ENCODE peak calls at places on chromosome 3, in six cellular contexts. One of them, this sample, is unnamed.

GRCh38 chr3:49647741-49648140 is 26.4 kb upstream of the APEH start:
- DNase-seq in activated CD8-positive, alpha-beta T cell treated with anti-CD3 and anti-CD28 coated beads for 36 hours: no peak
- DNase-seq in activated B cell treated with CpG ODN at 0.5 μM for 24 hours: no peak
- DNase-seq in astrocyte: no peak
- DNase-seq in uterus: no peak
- DNase-seq in psoas muscle: no peak
- DNase-seq in this sample: no peak

GRCh38 chr3:50189274-50189673 is 2.1 kb upstream of the GNAT1 start:
- DNase-seq in activated CD8-positive, alpha-beta T cell treated with anti-CD3 and anti-CD28 coated beads for 36 hours: peak; percentile 76
- DNase-seq in activated B cell treated with CpG ODN at 0.5 μM for 24 hours: no peak
- DNase-seq in astrocyte: peak; percentile 60
- DNase-seq in uterus: peak; percentile 80
- DNase-seq in psoas muscle: peak; percentile 70
- DNase-seq in this sample: no peak

GRCh38 chr3:135145581-135145980 is 350.5 kb downstream of the EPHB1 start:
- DNase-seq in activated CD8-positive, alpha-beta T cell treated with anti-CD3 and anti-CD28 coated beads for 36 hours: no peak
- DNase-seq in activated B cell treated with CpG ODN at 0.5 μM for 24 hours: no peak
- DNase-seq in astrocyte: no peak
- DNase-seq in uterus: no peak
- DNase-seq in psoas muscle: no peak
- DNase-seq in this sample: no peak

GRCh38 chr3:124850633-124851032 is 36.5 kb downstream of the ITGB5 start:
- DNase-seq in activated CD8-positive, alpha-beta T cell treated with anti-CD3 and anti-CD28 coated beads for 36 hours: no peak
- DNase-seq in activated B cell treated with CpG ODN at 0.5 μM for 24 hours: no peak
- DNase-seq in astrocyte: peak; percentile 74
- DNase-seq in uterus: no peak
- DNase-seq in psoas muscle: peak; percentile 51
- DNase-seq in this sample: no peak

GRCh38 chr3:13393427-13394360 is 26.4 kb downstream of the NUP210 start:
- DNase-seq in activated CD8-positive, alpha-beta T cell treated with anti-CD3 and anti-CD28 coated beads for 36 hours: no peak
- DNase-seq in activated B cell treated with CpG ODN at 0.5 μM for 24 hours: no peak
- DNase-seq in astrocyte: no peak
- DNase-seq in uterus: no peak
- DNase-seq in psoas muscle: no peak
- DNase-seq in this sample: no peak

GRCh38 chr3:55571913-55572312 is 84.8 kb upstream of the WNT5A start:
- DNase-seq in activated CD8-positive, alpha-beta T cell treated with anti-CD3 and anti-CD28 coated beads for 36 hours: no peak
- DNase-seq in activated B cell treated with CpG ODN at 0.5 μM for 24 hours: no peak
- DNase-seq in astrocyte: peak; percentile 18
- DNase-seq in uterus: no peak
- DNase-seq in psoas muscle: peak; percentile 22
- DNase-seq in this sample: no peak

GRCh38 chr3:119700269-119700919 is 2.4 kb upstream of the CFAP91 start:
- DNase-seq in activated CD8-positive, alpha-beta T cell treated with anti-CD3 and anti-CD28 coated beads for 36 hours: peak; percentile 54
- DNase-seq in activated B cell treated with CpG ODN at 0.5 μM for 24 hours: no peak
- DNase-seq in astrocyte: peak; percentile 16
- DNase-seq in uterus: no peak
- DNase-seq in psoas muscle: no peak
- DNase-seq in this sample: no peak

GRCh38 chr3:139534444-139534812 is 5.1 kb downstream of the RBP1 start:
- DNase-seq in activated CD8-positive, alpha-beta T cell treated with anti-CD3 and anti-CD28 coated beads for 36 hours: no peak
- DNase-seq in activated B cell treated with CpG ODN at 0.5 μM for 24 hours: no peak
- DNase-seq in astrocyte: peak; percentile 93
- DNase-seq in uterus: peak; percentile 68
- DNase-seq in psoas muscle: no peak
- DNase-seq in this sample: no peak

GRCh38 chr3:9976736-9977709 is 9.6 kb downstream of the EMC3 start:
- DNase-seq in activated CD8-positive, alpha-beta T cell treated with anti-CD3 and anti-CD28 coated beads for 36 hours: peak; percentile 47
- DNase-seq in activated B cell treated with CpG ODN at 0.5 μM for 24 hours: no peak
- DNase-seq in astrocyte: peak; percentile 98
- DNase-seq in uterus: peak; percentile 87
- DNase-seq in psoas muscle: peak; percentile 81
- DNase-seq in this sample: no peak

GRCh38 chr3:186596568-186597287 is 16.1 kb upstream of the AHSG start:
- DNase-seq in activated CD8-positive, alpha-beta T cell treated with anti-CD3 and anti-CD28 coated beads for 36 hours: no peak
- DNase-seq in activated B cell treated with CpG ODN at 0.5 μM for 24 hours: no peak
- DNase-seq in astrocyte: peak; percentile 41
- DNase-seq in uterus: no peak
- DNase-seq in psoas muscle: no peak
- DNase-seq in this sample: no peak

GRCh38 chr3:87120850-87121249 is 106.3 kb upstream of the CHMP2B start:
- DNase-seq in activated CD8-positive, alpha-beta T cell treated with anti-CD3 and anti-CD28 coated beads for 36 hours: no peak
- DNase-seq in activated B cell treated with CpG ODN at 0.5 μM for 24 hours: no peak
- DNase-seq in astrocyte: no peak
- DNase-seq in uterus: no peak
- DNase-seq in psoas muscle: no peak
- DNase-seq in this sample: no peak

GRCh38 chr3:16994842-16995535 is 110.2 kb downstream of the PLCL2 start:
- DNase-seq in activated CD8-positive, alpha-beta T cell treated with anti-CD3 and anti-CD28 coated beads for 36 hours: peak; percentile 24
- DNase-seq in activated B cell treated with CpG ODN at 0.5 μM for 24 hours: no peak
- DNase-seq in astrocyte: no peak
- DNase-seq in uterus: no peak
- DNase-seq in psoas muscle: no peak
- DNase-seq in this sample: no peak

GRCh38 chr3:173140986-173141385 is at the start of gene SPATA16:
- DNase-seq in activated CD8-positive, alpha-beta T cell treated with anti-CD3 and anti-CD28 coated beads for 36 hours: no peak
- DNase-seq in activated B cell treated with CpG ODN at 0.5 μM for 24 hours: no peak
- DNase-seq in astrocyte: no peak
- DNase-seq in uterus: no peak
- DNase-seq in psoas muscle: no peak
- DNase-seq in this sample: no peak

GRCh38 chr3:45011756-45012441 is 14.2 kb upstream of the CLEC3B start:
- DNase-seq in activated CD8-positive, alpha-beta T cell treated with anti-CD3 and anti-CD28 coated beads for 36 hours: no peak
- DNase-seq in activated B cell treated with CpG ODN at 0.5 μM for 24 hours: no peak
- DNase-seq in astrocyte: peak; percentile 90
- DNase-seq in uterus: peak; percentile 82
- DNase-seq in psoas muscle: peak; percentile 71
- DNase-seq in this sample: no peak

GRCh38 chr3:171503817-171504216 is 43.6 kb upstream of the TNIK start:
- DNase-seq in activated CD8-positive, alpha-beta T cell treated with anti-CD3 and anti-CD28 coated beads for 36 hours: no peak
- DNase-seq in activated B cell treated with CpG ODN at 0.5 μM for 24 hours: no peak
- DNase-seq in astrocyte: no peak
- DNase-seq in uterus: no peak
- DNase-seq in psoas muscle: no peak
- DNase-seq in this sample: no peak

GRCh38 chr3:30180305-30181275 is 425.8 kb upstream of the TGFBR2 start:
- DNase-seq in activated CD8-positive, alpha-beta T cell treated with anti-CD3 and anti-CD28 coated beads for 36 hours: no peak
- DNase-seq in activated B cell treated with CpG ODN at 0.5 μM for 24 hours: no peak
- DNase-seq in astrocyte: no peak
- DNase-seq in uterus: no peak
- DNase-seq in psoas muscle: no peak
- DNase-seq in this sample: no peak

GRCh38 chr3:51354172-51354571 is 30.9 kb upstream of the MANF start:
- DNase-seq in activated CD8-positive, alpha-beta T cell treated with anti-CD3 and anti-CD28 coated beads for 36 hours: no peak
- DNase-seq in activated B cell treated with CpG ODN at 0.5 μM for 24 hours: no peak
- DNase-seq in astrocyte: no peak
- DNase-seq in uterus: no peak
- DNase-seq in psoas muscle: no peak
- DNase-seq in this sample: no peak

GRCh38 chr3:72727207-72727606 is 121.0 kb downstream of the SHQ1 start:
- DNase-seq in activated CD8-positive, alpha-beta T cell treated with anti-CD3 and anti-CD28 coated beads for 36 hours: no peak
- DNase-seq in activated B cell treated with CpG ODN at 0.5 μM for 24 hours: no peak
- DNase-seq in astrocyte: no peak
- DNase-seq in uterus: no peak
- DNase-seq in psoas muscle: no peak
- DNase-seq in this sample: no peak

GRCh38 chr3:187741403-187742350 is 3.6 kb downstream of the BCL6 start:
- DNase-seq in activated CD8-positive, alpha-beta T cell treated with anti-CD3 and anti-CD28 coated beads for 36 hours: peak; percentile 84
- DNase-seq in activated B cell treated with CpG ODN at 0.5 μM for 24 hours: peak; percentile 56
- DNase-seq in astrocyte: peak; percentile 71
- DNase-seq in uterus: peak; percentile 78
- DNase-seq in psoas muscle: peak; percentile 78
- DNase-seq in this sample: no peak

GRCh38 chr3:121443456-121443855 is 102.3 kb downstream of the POLQ start:
- DNase-seq in activated CD8-positive, alpha-beta T cell treated with anti-CD3 and anti-CD28 coated beads for 36 hours: no peak
- DNase-seq in activated B cell treated with CpG ODN at 0.5 μM for 24 hours: no peak
- DNase-seq in astrocyte: no peak
- DNase-seq in uterus: no peak
- DNase-seq in psoas muscle: no peak
- DNase-seq in this sample: no peak

GRCh38 chr3:106058485-106058884 is 189.7 kb upstream of the CBLB start:
- DNase-seq in activated CD8-positive, alpha-beta T cell treated with anti-CD3 and anti-CD28 coated beads for 36 hours: no peak
- DNase-seq in activated B cell treated with CpG ODN at 0.5 μM for 24 hours: no peak
- DNase-seq in astrocyte: no peak
- DNase-seq in uterus: no peak
- DNase-seq in psoas muscle: no peak
- DNase-seq in this sample: no peak

GRCh38 chr3:138336454-138336853 is 6.8 kb upstream of the NME9 start:
- DNase-seq in activated CD8-positive, alpha-beta T cell treated with anti-CD3 and anti-CD28 coated beads for 36 hours: no peak
- DNase-seq in activated B cell treated with CpG ODN at 0.5 μM for 24 hours: no peak
- DNase-seq in astrocyte: no peak
- DNase-seq in uterus: no peak
- DNase-seq in psoas muscle: no peak
- DNase-seq in this sample: no peak

GRCh38 chr3:69524826-69525225 is 138.9 kb upstream of the FRMD4B start:
- DNase-seq in activated CD8-positive, alpha-beta T cell treated with anti-CD3 and anti-CD28 coated beads for 36 hours: no peak
- DNase-seq in activated B cell treated with CpG ODN at 0.5 μM for 24 hours: no peak
- DNase-seq in astrocyte: no peak
- DNase-seq in uterus: no peak
- DNase-seq in psoas muscle: no peak
- DNase-seq in this sample: no peak

GRCh38 chr3:118208642-118209041 is 826.0 kb downstream of the IGSF11 start:
- DNase-seq in activated CD8-positive, alpha-beta T cell treated with anti-CD3 and anti-CD28 coated beads for 36 hours: no peak
- DNase-seq in activated B cell treated with CpG ODN at 0.5 μM for 24 hours: no peak
- DNase-seq in astrocyte: no peak
- DNase-seq in uterus: no peak
- DNase-seq in psoas muscle: no peak
- DNase-seq in this sample: no peak

GRCh38 chr3:169085827-169086226 is 577.7 kb downstream of the MECOM start:
- DNase-seq in activated CD8-positive, alpha-beta T cell treated with anti-CD3 and anti-CD28 coated beads for 36 hours: no peak
- DNase-seq in activated B cell treated with CpG ODN at 0.5 μM for 24 hours: no peak
- DNase-seq in astrocyte: peak; percentile 97
- DNase-seq in uterus: no peak
- DNase-seq in psoas muscle: no peak
- DNase-seq in this sample: no peak

GRCh38 chr3:21942328-21942727 is 191.3 kb upstream of the ZNF385D start:
- DNase-seq in activated CD8-positive, alpha-beta T cell treated with anti-CD3 and anti-CD28 coated beads for 36 hours: no peak
- DNase-seq in activated B cell treated with CpG ODN at 0.5 μM for 24 hours: no peak
- DNase-seq in astrocyte: peak; percentile 81
- DNase-seq in uterus: no peak
- DNase-seq in psoas muscle: no peak
- DNase-seq in this sample: no peak

GRCh38 chr3:127851899-127852298 is 29.6 kb upstream of the MGLL start:
- DNase-seq in activated CD8-positive, alpha-beta T cell treated with anti-CD3 and anti-CD28 coated beads for 36 hours: no peak
- DNase-seq in activated B cell treated with CpG ODN at 0.5 μM for 24 hours: no peak
- DNase-seq in astrocyte: no peak
- DNase-seq in uterus: no peak
- DNase-seq in psoas muscle: no peak
- DNase-seq in this sample: no peak

GRCh38 chr3:148101061-148101460 is 596.6 kb upstream of the AGTR1 start:
- DNase-seq in activated CD8-positive, alpha-beta T cell treated with anti-CD3 and anti-CD28 coated beads for 36 hours: no peak
- DNase-seq in activated B cell treated with CpG ODN at 0.5 μM for 24 hours: no peak
- DNase-seq in astrocyte: peak; percentile 64
- DNase-seq in uterus: no peak
- DNase-seq in psoas muscle: no peak
- DNase-seq in this sample: no peak

GRCh38 chr3:10335190-10335738 is 14.4 kb upstream of the SEC13 start:
- DNase-seq in activated CD8-positive, alpha-beta T cell treated with anti-CD3 and anti-CD28 coated beads for 36 hours: no peak
- DNase-seq in activated B cell treated with CpG ODN at 0.5 μM for 24 hours: no peak
- DNase-seq in astrocyte: no peak
- DNase-seq in uterus: no peak
- DNase-seq in psoas muscle: no peak
- DNase-seq in this sample: no peak

DNA sequence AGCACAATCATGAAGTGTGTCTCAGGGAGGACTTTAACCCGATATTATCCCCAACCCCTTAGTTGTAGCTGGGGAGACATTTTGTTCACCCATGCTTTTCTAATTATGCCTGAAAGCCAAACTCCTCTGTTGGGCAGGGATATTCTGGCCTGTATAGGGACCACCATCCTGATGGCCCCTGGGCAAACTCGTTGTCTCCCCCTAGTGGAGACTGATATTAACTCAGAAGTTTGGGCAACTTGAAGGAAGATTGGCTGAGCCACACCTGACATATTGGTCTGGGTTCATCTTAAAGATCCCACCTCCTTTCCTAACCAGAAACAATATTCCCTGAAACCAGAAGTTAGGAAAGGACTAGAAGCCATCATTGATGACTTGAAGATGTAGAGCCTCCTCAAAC is 42.3 kb downstream of the TM4SF18 start:
- DNase-seq in activated CD8-positive, alpha-beta T cell treated with anti-CD3 and anti-CD28 coated beads for 36 hours: peak; percentile 17
- DNase-seq in activated B cell treated with CpG ODN at 0.5 μM for 24 hours: no peak
- DNase-seq in astrocyte: no peak
- DNase-seq in uterus: no peak
- DNase-seq in psoas muscle: no peak
- DNase-seq in this sample: no peak
- TF ChIP-seq CTCF in activated CD8-positive, alpha-beta T cell treated with anti-CD3 and anti-CD28 coated beads for 36 hours: peak; percentile 65
- TF ChIP-seq CTCF in activated B cell treated with CpG ODN at 0.5 μM for 24 hours: no peak
- TF ChIP-seq CTCF in astrocyte: peak; percentile 46
- TF ChIP-seq CTCF in uterus: no peak
- TF ChIP-seq CTCF in psoas muscle: peak; percentile 15
- TF ChIP-seq CTCF in this sample: peak; percentile 53

GRCh38 chr3:54146383-54147239 is 24.3 kb downstream of the CACNA2D3 start:
- DNase-seq in activated CD8-positive, alpha-beta T cell treated with anti-CD3 and anti-CD28 coated beads for 36 hours: peak; percentile 14
- DNase-seq in activated B cell treated with CpG ODN at 0.5 μM for 24 hours: no peak
- DNase-seq in astrocyte: no peak
- DNase-seq in uterus: no peak
- DNase-seq in psoas muscle: peak; percentile 61
- DNase-seq in this sample: peak; percentile 52
- TF ChIP-seq CTCF in activated CD8-positive, alpha-beta T cell treated with anti-CD3 and anti-CD28 coated beads for 36 hours: no peak
- TF ChIP-seq CTCF in activated B cell treated with CpG ODN at 0.5 μM for 24 hours: no peak
- TF ChIP-seq CTCF in astrocyte: peak; percentile 23
- TF ChIP-seq CTCF in uterus: peak; percentile 40
- TF ChIP-seq CTCF in psoas muscle: peak; percentile 79
- TF ChIP-seq CTCF in this sample: peak; percentile 25

DNA sequence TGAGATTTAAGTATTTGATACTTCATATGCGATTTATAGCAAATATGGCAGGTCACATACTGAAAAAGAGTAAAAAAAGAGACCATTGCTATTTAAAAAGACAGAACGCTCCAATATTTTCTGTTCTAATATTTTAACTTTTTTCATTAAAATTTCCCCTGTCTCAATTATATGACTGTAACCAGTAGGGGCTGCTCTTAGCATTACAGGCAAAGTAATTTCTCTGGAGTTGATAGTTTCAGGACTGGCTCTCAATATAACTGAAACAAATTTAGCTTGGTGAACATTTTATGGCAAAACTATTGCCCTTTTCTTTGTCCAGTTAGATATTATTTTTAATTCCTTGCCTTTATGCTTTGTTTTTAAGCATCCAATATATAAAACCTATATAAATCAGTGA is 286.3 kb upstream of the ROBO2 start:
- DNase-seq in activated CD8-positive, alpha-beta T cell treated with anti-CD3 and anti-CD28 coated beads for 36 hours: no peak
- DNase-seq in activated B cell treated with CpG ODN at 0.5 μM for 24 hours: no peak
- DNase-seq in astrocyte: no peak
- DNase-seq in uterus: no peak
- DNase-seq in psoas muscle: no peak
- DNase-seq in this sample: no peak
- TF ChIP-seq CTCF in activated CD8-positive, alpha-beta T cell treated with anti-CD3 and anti-CD28 coated beads for 36 hours: no peak
- TF ChIP-seq CTCF in activated B cell treated with CpG ODN at 0.5 μM for 24 hours: no peak
- TF ChIP-seq CTCF in astrocyte: peak; percentile 33
- TF ChIP-seq CTCF in uterus: no peak
- TF ChIP-seq CTCF in psoas muscle: no peak
- TF ChIP-seq CTCF in this sample: no peak

DNA sequence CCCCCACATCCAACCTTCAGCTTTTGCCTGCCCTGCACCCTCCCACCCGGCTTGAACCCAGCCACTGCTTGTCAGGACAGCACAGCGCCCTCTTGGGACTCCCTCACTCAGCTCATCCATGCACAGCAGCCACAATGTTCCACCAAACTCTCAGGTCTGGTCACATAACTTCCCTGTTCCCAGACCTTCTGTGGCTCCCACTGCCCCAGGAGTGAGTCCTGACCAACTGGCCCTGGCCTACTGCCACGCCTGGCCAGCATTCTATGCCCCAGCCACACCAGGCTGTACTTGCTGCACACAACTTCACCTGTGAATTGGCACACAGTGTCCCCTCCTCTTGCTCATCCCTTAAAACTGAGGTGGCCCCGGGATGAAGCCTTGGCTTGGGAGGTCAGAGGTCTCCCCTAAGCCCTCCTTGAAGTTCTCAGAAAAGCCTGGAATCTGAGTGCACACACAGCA is 21.0 kb downstream of the PLXNB1 start:
- DNase-seq in activated CD8-positive, alpha-beta T cell treated with anti-CD3 and anti-CD28 coated beads for 36 hours: no peak
- DNase-seq in activated B cell treated with CpG ODN at 0.5 μM for 24 hours: no peak
- DNase-seq in astrocyte: no peak
- DNase-seq in uterus: no peak
- DNase-seq in psoas muscle: no peak
- DNase-seq in this sample: no peak
- TF ChIP-seq CTCF in activated CD8-positive, alpha-beta T cell treated with anti-CD3 and anti-CD28 coated beads for 36 hours: peak; percentile 26
- TF ChIP-seq CTCF in activated B cell treated with CpG ODN at 0.5 μM for 24 hours: no peak
- TF ChIP-seq CTCF in astrocyte: no peak
- TF ChIP-seq CTCF in uterus: no peak
- TF ChIP-seq CTCF in psoas muscle: no peak
- TF ChIP-seq CTCF in this sample: no peak

This sample was measured in mesothelial cell of epicardium.